ENCODE peak calls at places on chromosomes 2 and 18, in four cellular contexts. W is cardiac muscle cell, T is ovary, B is transverse colon. C is an unnamed sample.

GRCh38 chr2:86623549-86624547 is at the start of gene RNF103:
- DNase-seq in W (peak; percentile 97), T (peak; percentile 98), B (peak; percentile 98), C (peak; percentile 95)

GRCh38 chr18:7931763-7932162 is 364.6 kb downstream of the PTPRM start:
- DNase-seq in W (no peak), T (no peak), B (no peak), C (no peak)

GRCh38 chr2:238904716-238905115 is 56.8 kb downstream of the TWIST2 start:
- DNase-seq in W (no peak), T (no peak), B (no peak), C (no peak)

GRCh38 chr2:8590940-8591339 is 90.9 kb upstream of the ID2 start:
- DNase-seq in W (peak; percentile 78), T (no peak), B (no peak), C (no peak)

GRCh38 chr2:75074708-75075107 is 116.3 kb downstream of the POLE4 start:
- DNase-seq in W (no peak), T (no peak), B (no peak), C (no peak)

GRCh38 chr18:56402872-56403516 is 235.4 kb downstream of the TXNL1 start:
- DNase-seq in W (no peak), T (no peak), B (no peak), C (peak; percentile 82)

GRCh38 chr18:3321133-3321812 is 59.3 kb downstream of the MYL12B start:
- DNase-seq in W (no peak), T (no peak), B (no peak), C (peak; percentile 80)

GRCh38 chr2:59195851-59196250 is 954.7 kb upstream of the FANCL start:
- DNase-seq in W (no peak), T (no peak), B (no peak), C (no peak)

GRCh38 chr2:9739508-9739907 is 103.8 kb upstream of the TAF1B start:
- DNase-seq in W (no peak), T (peak; percentile 60), B (peak; percentile 77), C (no peak)

GRCh38 chr2:102106133-102106556 is 36.4 kb upstream of the IL1R1 start:
- DNase-seq in W (no peak), T (no peak), B (no peak), C (no peak)

GRCh38 chr2:68799615-68800400 is 65.2 kb downstream of the ARHGAP25 start:
- DNase-seq in W (no peak), T (no peak), B (no peak), C (no peak)

DNA sequence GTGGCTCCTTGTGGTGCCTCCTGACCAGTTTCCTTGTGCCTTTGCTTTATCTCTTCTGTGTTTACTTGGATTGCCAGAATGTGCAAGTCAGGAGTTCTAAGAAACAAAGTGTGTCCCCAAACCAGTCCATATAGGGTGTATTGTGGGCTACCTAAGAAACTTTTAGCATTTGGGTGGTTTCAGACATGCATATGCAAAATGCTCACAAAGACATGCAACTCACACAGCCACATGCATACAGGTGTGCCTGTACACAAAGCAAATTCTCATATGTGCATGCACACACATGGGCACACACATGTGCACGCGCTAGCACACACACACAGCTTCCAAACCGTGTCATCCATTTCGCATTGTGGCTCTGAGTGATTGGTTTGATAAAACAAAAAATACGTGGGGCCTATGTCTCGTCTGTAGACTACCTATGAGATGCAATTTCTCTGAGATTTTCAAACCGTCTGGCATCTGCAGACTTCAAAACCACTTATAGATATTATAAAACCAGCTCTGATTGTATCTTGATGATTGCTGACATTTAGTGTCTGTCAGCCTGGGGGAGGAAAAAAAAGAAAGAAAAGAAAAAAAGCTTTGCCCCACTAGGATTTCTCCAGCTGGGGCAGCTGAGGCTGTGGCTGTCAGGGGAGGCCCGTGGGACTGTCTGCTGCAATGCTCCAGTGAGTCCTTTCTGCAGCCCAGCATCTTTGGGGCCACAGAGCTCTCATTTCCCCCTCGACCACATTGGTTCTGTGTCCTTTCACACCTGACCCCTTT is 556.1 kb downstream of the CMPK2 start:
- DNase-seq in W (no peak), T (no peak), B (no peak), C (peak; percentile 57)
- H3K27me3 ChIP-seq in W (no peaks in the 10 kb centered on the region), T (no peaks in the 10 kb centered on the region), B (no peaks in the 10 kb centered on the region), C (no peaks in the 10 kb centered on the region)

GRCh38 chr18:23493654-23494053 is 9.7 kb upstream of the RMC1 start:
- DNase-seq in W (no peak), T (no peak), B (no peak), C (no peak)

GRCh38 chr18:23484783-23485182 is 18.5 kb upstream of the RMC1 start:
- DNase-seq in W (no peak), T (no peak), B (no peak), C (no peak)

GRCh38 chr18:23485386-23485785 is 17.9 kb upstream of the RMC1 start:
- DNase-seq in W (no peak), T (no peak), B (no peak), C (no peak)

DNA sequence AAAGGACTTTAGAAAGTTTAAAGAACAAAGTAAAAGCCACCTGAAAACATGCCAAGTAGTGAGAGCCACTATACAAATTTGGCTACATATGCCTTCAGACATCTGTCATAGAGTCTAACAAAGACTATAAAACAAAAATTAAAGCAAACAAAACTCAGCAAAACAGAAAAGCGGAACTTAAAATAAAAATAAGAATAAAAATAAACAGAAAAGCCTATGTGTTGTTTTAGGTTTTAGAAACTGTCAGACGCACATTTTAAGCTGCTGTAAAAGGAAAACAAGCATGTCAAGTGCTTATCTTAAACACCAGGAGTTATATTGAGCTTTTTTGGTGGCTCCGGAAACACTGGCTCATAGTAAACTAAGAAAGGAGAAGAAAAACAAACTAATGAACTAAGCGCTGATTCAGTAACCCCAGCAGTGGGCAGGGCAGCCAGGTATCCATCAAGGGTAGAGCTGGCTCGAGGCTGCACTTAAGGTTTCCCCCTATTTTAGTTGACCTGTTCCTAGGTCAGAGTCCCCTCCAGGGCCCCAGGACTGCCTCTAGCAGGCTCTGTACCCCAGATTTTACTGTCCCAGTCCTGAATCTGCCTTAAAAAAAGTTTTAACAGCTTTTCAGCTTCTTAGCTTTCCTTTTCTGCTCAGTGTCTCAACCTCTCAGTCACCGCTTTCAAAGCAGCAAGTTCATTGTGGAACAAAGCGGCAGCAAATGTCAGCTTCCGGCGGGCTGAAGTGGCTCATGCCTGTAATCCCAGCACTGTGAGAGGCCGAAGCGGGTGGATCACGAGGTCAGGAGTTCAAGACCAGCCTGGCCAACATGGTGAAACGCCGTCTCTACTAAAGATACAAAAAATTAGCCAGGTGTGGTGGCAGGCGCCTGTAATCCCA is 15.3 kb upstream of the RMC1 start:
- DNase-seq in W (no peak), T (no peak), B (peak; percentile 23), C (no peak)
- H3K27ac ChIP-seq in W (peak overlapping the region; percentile 51), T (peak overlapping the region; percentile 37), B (peak overlapping the region; percentile 64), C (no peak overlapping the region)

GRCh38 chr2:224498991-224499390 is 86.2 kb downstream of the CUL3 start:
- DNase-seq in W (no peak), T (no peak), B (no peak), C (no peak)
- H3K36me3 ChIP-seq in W (peaks cover 52% of the 10 kb centered on the region), T (no peaks in the 10 kb centered on the region), B (peaks cover 4% of the 10 kb centered on the region), C (peaks cover 57% of the 10 kb centered on the region)

GRCh38 chr2:98343371-98343770 is 2.9 kb upstream of the CNGA3 start:
- DNase-seq in W (no peak), T (no peak), B (no peak), C (no peak)
- H3K27me3 ChIP-seq in W (peaks cover 58% of the 10 kb centered on the region), T (peaks cover 4% of the 10 kb centered on the region), B (peaks cover 48% of the 10 kb centered on the region), C (peaks cover 85% of the 10 kb centered on the region)

C was measured in A673.